ENCODE peak calls at places on chromosomes 12 and 14, in ten cellular contexts. U is ELR, O is lower lobe of right lung, F is NCI-H187 treated with DMSO at 0.1 percent for 48 hours, S is pons, M is ureter, J is frontal cortex, Y is cardiac fibroblast, B is NCI-H1092 treated with DMSO at 0.1 percent for 48 hours, G is left lobe of liver. D is an unnamed sample.

GRCh38 chr12:52514471-52515318 is 5.5 kb downstream of the KRT5 start:
- DNase-seq in U (no peak), J (no peak), S (no peak), Y (no peak), G (peak; percentile 35), F (no peak), M (no peak), B (no peak), O (no peak), D (no peak)

GRCh38 chr14:36510874-36511273 is 9.2 kb downstream of the NKX2-1 start:
- DNase-seq in U (no peak), G (no peak), J (no peak), M (no peak), F (no peak), S (no peak), B (no peak), Y (no peak), O (no peak), D (no peak)

GRCh38 chr14:58815046-58815701 is 177.4 kb downstream of the DACT1 start:
- DNase-seq in U (no peak), O (no peak), J (no peak), S (peak; percentile 20), G (no peak), M (no peak), B (no peak), Y (peak; percentile 55), F (no peak), D (peak; percentile 47)

GRCh38 chr12:114381177-114381576 is 24.8 kb downstream of the TBX5 start:
- DNase-seq in B (no peak), J (no peak), M (no peak), G (no peak), Y (no peak), S (no peak), O (no peak), U (no peak), F (no peak), D (no peak)

GRCh38 chr12:31119531-31120211 is 46.0 kb downstream of the DDX11 start:
- DNase-seq in S (no peak), F (no peak), U (no peak), B (no peak), Y (no peak), G (no peak), M (no peak), J (no peak), O (no peak), D (no peak)

GRCh38 chr14:94423465-94424056 is 29.0 kb downstream of the SERPINA11 start:
- DNase-seq in F (no peak), O (peak; percentile 84), B (peak; percentile 4), U (peak; percentile 88), S (peak; percentile 60), J (no peak), Y (peak; percentile 79), M (peak; percentile 64), G (peak; percentile 82), D (peak; percentile 74)

GRCh38 chr12:19131020-19131431 is 1.5 kb downstream of the PLEKHA5 start:
- DNase-seq in O (no peak), Y (peak; percentile 54), M (no peak), G (peak; percentile 81), S (peak; percentile 27), F (no peak), U (peak; percentile 78), B (peak; percentile 25), J (no peak), D (peak; percentile 56)

GRCh38 chr12:51531982-51532497 is 59.0 kb upstream of the SCN8A start:
- DNase-seq in S (peak; percentile 79), F (peak; percentile 75), J (peak; percentile 49), G (peak; percentile 67), M (peak; percentile 80), U (peak; percentile 86), Y (peak; percentile 80), B (peak; percentile 61), O (peak; percentile 72), D (peak; percentile 68)

GRCh38 chr12:78229491-78230209 is 399.0 kb downstream of the NAV3 start:
- DNase-seq in B (peak; percentile 8), Y (peak; percentile 46), M (no peak), U (peak; percentile 72), G (peak; percentile 48), O (no peak), J (no peak), S (no peak), F (no peak), D (peak; percentile 45)

GRCh38 chr12:65170245-65170881 is 980 bp downstream of the LEMD3 start:
- DNase-seq in M (peak; percentile 56), G (peak; percentile 66), J (peak; percentile 50), F (no peak), Y (peak; percentile 50), O (peak; percentile 80), B (peak; percentile 15), U (peak; percentile 78), S (peak; percentile 46), D (peak; percentile 50)

GRCh38 chr12:15289192-15289591 is 33.1 kb upstream of the PTPRO start:
- DNase-seq in O (no peak), F (no peak), M (no peak), B (no peak), S (no peak), G (no peak), J (no peak), Y (no peak), U (no peak), D (peak; percentile 14)

GRCh38 chr14:77372304-77372841 is 4.5 kb downstream of the TMED8 start:
- DNase-seq in M (no peak), F (no peak), S (no peak), G (no peak), B (no peak), J (no peak), U (peak; percentile 70), O (no peak), Y (peak; percentile 5), D (peak; percentile 48)

GRCh38 chr12:4044101-4044500 is 170.9 kb upstream of the PARP11 start:
- DNase-seq in J (no peak), G (no peak), F (no peak), S (no peak), M (no peak), O (no peak), B (no peak), U (no peak), Y (no peak), D (no peak)

GRCh38 chr14:69870613-69871012 is 8.6 kb upstream of the SMOC1 start:
- DNase-seq in U (no peak), S (no peak), Y (no peak), J (no peak), B (no peak), F (no peak), O (no peak), G (no peak), M (no peak), D (no peak)

D was measured in astrocyte of the spinal cord.